ENCODE peak calls at places on chromosomes 3 and 15, in eight cellular contexts. C is HFFc6, A is putamen, J is astrocyte of the spinal cord, M is hippocampal formation, F is ELR, E is frontal cortex, V is epithelial cell of esophagus. R is an unnamed sample.
A peak's percentile ranks its signal among the peaks of the same experiment; 100 is the strongest.

GRCh38 chr15:85583404-85584390 is 203.3 kb downstream of the AKAP13 start:
- DNase-seq in F (peak; percentile 86), M (no peak), E (no peak), J (peak; percentile 39), A (no peak), V (peak; percentile 88), C (no peak), R (peak; percentile 89)

GRCh38 chr3:113736548-113737089 is 9.4 kb downstream of the NAA50 start:
- DNase-seq in F (peak; percentile 80), J (peak; percentile 78), M (no peak), E (no peak), C (peak; percentile 63), A (peak; percentile 55), V (peak; percentile 62), R (peak; percentile 58)

GRCh38 chr3:116440196-116440595 is 5.1 kb downstream of the LSAMP start:
- DNase-seq in A (no peak), E (no peak), J (peak; percentile 93), C (no peak), F (peak; percentile 57), M (no peak), V (peak; percentile 57), R (peak; percentile 74)

GRCh38 chr15:96416934-96417759 is 86.6 kb downstream of the NR2F2 start:
- DNase-seq in E (no peak), F (peak; percentile 41), J (no peak), C (no peak), A (no peak), M (no peak), V (peak; percentile 38), R (peak; percentile 6)

GRCh38 chr3:193029800-193030199 is 112.1 kb upstream of the MB21D2 start:
- DNase-seq in E (no peak), V (peak; percentile 12), J (peak; percentile 14), F (no peak), M (no peak), C (no peak), A (no peak), R (peak; percentile 38)

GRCh38 chr3:172604895-172605646 is 81.8 kb upstream of the TNFSF10 start:
- DNase-seq in F (no peak), V (no peak), E (no peak), J (no peak), A (no peak), C (no peak), M (no peak), R (no peak)

GRCh38 chr3:59411176-59411575 is 361.4 kb upstream of the CFAP20DC start:
- DNase-seq in E (no peak), V (no peak), M (no peak), F (no peak), A (no peak), C (no peak), J (no peak), R (peak; percentile 18)

GRCh38 chr3:15924914-15925313 is 127.1 kb upstream of the ANKRD28 start:
- DNase-seq in F (no peak), V (no peak), C (no peak), A (no peak), M (no peak), J (no peak), E (no peak), R (peak; percentile 14)

GRCh38 chr15:43509002-43509922 is 8.1 kb upstream of the MAP1A start:
- DNase-seq in E (no peak), A (no peak), C (peak; percentile 39), V (no peak), F (peak; percentile 59), M (no peak), J (no peak), R (no peak)

GRCh38 chr3:46312996-46313395 is 40.9 kb upstream of the CCR2 start:
- DNase-seq in C (no peak), A (peak; percentile 42), M (no peak), F (no peak), J (no peak), E (no peak), V (peak; percentile 88), R (peak; percentile 85)

GRCh38 chr3:101072299-101072698 is 79.1 kb upstream of the ABI3BP start:
- DNase-seq in F (peak; percentile 46), V (peak; percentile 78), A (no peak), M (no peak), C (peak; percentile 18), E (no peak), J (peak; percentile 27), R (peak; percentile 82)